ENCODE peak calls at places on chromosomes 5 and 9, in seven cellular contexts. One of them, this sample, is unnamed. For H3K4me1, the result is how much of the 10 kb centered on the place peaks cover.

GRCh38 chr9:82105729-82106128 is 117.2 kb downstream of the SPATA31D1 start:
- DNase-seq in neuronal stem cell: no peak
- DNase-seq in H9: no peak
- DNase-seq in IMR-90: no peak
- DNase-seq in mesenchymal stem cell: no peak
- DNase-seq in mesendoderm: peak
- DNase-seq in H1: no peak
- DNase-seq in this sample: no peak

GRCh38 chr5:21649969-21650368 is 1203.2 kb downstream of the CDH12 start:
- DNase-seq in mesendoderm: no peak
- DNase-seq in H9: no peak
- DNase-seq in mesenchymal stem cell: no peak
- DNase-seq in IMR-90: no peak
- DNase-seq in neuronal stem cell: no peak
- DNase-seq in H1: no peak
- DNase-seq in this sample: no peak

GRCh38 chr9:126471084-126471611 is 142.6 kb upstream of the LMX1B start:
- DNase-seq in H1: no peak
- DNase-seq in mesendoderm: no peak
- DNase-seq in mesenchymal stem cell: peak
- DNase-seq in IMR-90: peak
- DNase-seq in neuronal stem cell: no peak
- DNase-seq in H9: no peak
- DNase-seq in this sample: peak

GRCh38 chr5:75886706-75887105 is 169.5 kb upstream of the POC5 start:
- DNase-seq in mesenchymal stem cell: peak
- DNase-seq in mesendoderm: no peak
- DNase-seq in H1: no peak
- DNase-seq in H9: no peak
- DNase-seq in neuronal stem cell: no peak
- DNase-seq in IMR-90: no peak
- DNase-seq in this sample: peak

GRCh38 chr9:79929285-79929684 is 357.5 kb downstream of the TLE4 start:
- DNase-seq in IMR-90: no peak
- DNase-seq in mesendoderm: no peak
- DNase-seq in H9: no peak
- DNase-seq in H1: no peak
- DNase-seq in mesenchymal stem cell: no peak
- DNase-seq in neuronal stem cell: no peak
- DNase-seq in this sample: peak

GRCh38 chr9:76255781-76256455 is 138.3 kb downstream of the RFK start:
- DNase-seq in H1: no peak
- DNase-seq in H9: no peak
- DNase-seq in neuronal stem cell: no peak
- DNase-seq in IMR-90: peak
- DNase-seq in mesenchymal stem cell: peak
- DNase-seq in mesendoderm: no peak
- DNase-seq in this sample: peak

GRCh38 chr5:9903806-9904205 is 273.7 kb upstream of the TAS2R1 start:
- DNase-seq in H9: no peak
- DNase-seq in mesenchymal stem cell: peak
- DNase-seq in H1: no peak
- DNase-seq in neuronal stem cell: no peak
- DNase-seq in mesendoderm: no peak
- DNase-seq in IMR-90: peak
- DNase-seq in this sample: no peak

GRCh38 chr5:173923236-173924104 is 35.3 kb downstream of the CPEB4 start:
- DNase-seq in neuronal stem cell: no peak
- DNase-seq in mesendoderm: no peak
- DNase-seq in IMR-90: peak
- DNase-seq in H1: no peak
- DNase-seq in mesenchymal stem cell: peak
- DNase-seq in H9: no peak
- DNase-seq in this sample: no peak

GRCh38 chr9:72477862-72478564 is 43.4 kb upstream of the TMC1 start:
- DNase-seq in IMR-90: peak
- DNase-seq in mesenchymal stem cell: peak
- DNase-seq in H9: no peak
- DNase-seq in mesendoderm: peak
- DNase-seq in H1: no peak
- DNase-seq in neuronal stem cell: no peak
- DNase-seq in this sample: peak

GRCh38 chr9:123807241-123807640 is 122.7 kb downstream of the DENND1A start:
- DNase-seq in mesendoderm: no peak
- DNase-seq in IMR-90: no peak
- DNase-seq in mesenchymal stem cell: no peak
- DNase-seq in neuronal stem cell: no peak
- DNase-seq in H1: no peak
- DNase-seq in H9: no peak
- DNase-seq in this sample: no peak

GRCh38 chr9:137007060-137007815 is 10.9 kb upstream of the CLIC3 start:
- DNase-seq in neuronal stem cell: no peak
- DNase-seq in H9: no peak
- DNase-seq in IMR-90: peak
- DNase-seq in mesenchymal stem cell: peak
- DNase-seq in H1: no peak
- DNase-seq in mesendoderm: no peak
- DNase-seq in this sample: no peak

GRCh38 chr5:41776435-41776834 is 93.8 kb downstream of the OXCT1 start:
- DNase-seq in H1: no peak
- DNase-seq in mesenchymal stem cell: no peak
- DNase-seq in mesendoderm: no peak
- DNase-seq in H9: no peak
- DNase-seq in neuronal stem cell: no peak
- DNase-seq in IMR-90: peak
- DNase-seq in this sample: no peak

GRCh38 chr5:40383719-40384651 is 295.7 kb upstream of the PTGER4 start:
- DNase-seq in neuronal stem cell: no peak
- DNase-seq in H9: no peak
- DNase-seq in mesendoderm: peak
- DNase-seq in H1: no peak
- DNase-seq in IMR-90: peak
- DNase-seq in mesenchymal stem cell: peak
- DNase-seq in this sample: peak

GRCh38 chr5:68134033-68134668 is 81.4 kb upstream of the PIK3R1 start:
- DNase-seq in neuronal stem cell: no peak
- DNase-seq in mesenchymal stem cell: no peak
- DNase-seq in IMR-90: peak
- DNase-seq in H1: peak
- DNase-seq in mesendoderm: peak
- DNase-seq in H9: peak
- DNase-seq in this sample: no peak

GRCh38 chr9:98037362-98037761 is 19.2 kb upstream of the NANS start:
- DNase-seq in mesendoderm: no peak
- DNase-seq in mesenchymal stem cell: no peak
- DNase-seq in IMR-90: peak
- DNase-seq in H9: no peak
- DNase-seq in H1: no peak
- DNase-seq in neuronal stem cell: no peak
- DNase-seq in this sample: no peak

GRCh38 chr9:131639771-131640437 is 94.6 kb downstream of the PRRT1B start:
- DNase-seq in H1: no peak
- DNase-seq in IMR-90: no peak
- DNase-seq in mesenchymal stem cell: no peak
- DNase-seq in neuronal stem cell: no peak
- DNase-seq in mesendoderm: no peak
- DNase-seq in H9: no peak
- DNase-seq in this sample: no peak

GRCh38 chr5:107563957-107564544 is 106.7 kb downstream of the EFNA5 start:
- DNase-seq in neuronal stem cell: no peak
- DNase-seq in mesenchymal stem cell: no peak
- DNase-seq in mesendoderm: peak
- DNase-seq in H9: no peak
- DNase-seq in H1: no peak
- DNase-seq in IMR-90: no peak
- DNase-seq in this sample: no peak

GRCh38 chr9:42852133-42852532 is 668.7 kb downstream of the SPATA31A6 start:
- DNase-seq in mesendoderm: peak
- DNase-seq in IMR-90: no peak
- DNase-seq in H9: peak
- DNase-seq in mesenchymal stem cell: peak
- DNase-seq in H1: peak
- DNase-seq in neuronal stem cell: peak
- DNase-seq in this sample: peak

GRCh38 chr5:172412724-172413260 is 41.5 kb downstream of the SH3PXD2B start:
- DNase-seq in H9: no peak
- DNase-seq in mesendoderm: no peak
- DNase-seq in IMR-90: peak
- DNase-seq in H1: no peak
- DNase-seq in neuronal stem cell: no peak
- DNase-seq in mesenchymal stem cell: peak
- DNase-seq in this sample: peak

GRCh38 chr5:176636426-176636825 is 6.0 kb downstream of the EIF4E1B start:
- DNase-seq in H1: no peak
- DNase-seq in mesendoderm: no peak
- DNase-seq in H9: no peak
- DNase-seq in mesenchymal stem cell: no peak
- DNase-seq in neuronal stem cell: no peak
- DNase-seq in IMR-90: no peak
- DNase-seq in this sample: no peak

GRCh38 chr5:73719616-73720015 is 93.6 kb downstream of the ARHGEF28 start:
- DNase-seq in H9: no peak
- DNase-seq in mesenchymal stem cell: no peak
- DNase-seq in IMR-90: no peak
- DNase-seq in mesendoderm: no peak
- DNase-seq in neuronal stem cell: no peak
- DNase-seq in H1: no peak
- DNase-seq in this sample: peak

GRCh38 chr9:91186311-91187101 is 175.2 kb downstream of the AUH start:
- DNase-seq in neuronal stem cell: no peak
- DNase-seq in IMR-90: peak
- DNase-seq in mesendoderm: no peak
- DNase-seq in mesenchymal stem cell: no peak
- DNase-seq in H9: no peak
- DNase-seq in H1: peak
- DNase-seq in this sample: no peak

GRCh38 chr5:67581203-67581602 is 384.6 kb upstream of the CD180 start:
- DNase-seq in neuronal stem cell: no peak
- DNase-seq in mesendoderm: no peak
- DNase-seq in H1: no peak
- DNase-seq in mesenchymal stem cell: no peak
- DNase-seq in H9: no peak
- DNase-seq in IMR-90: no peak
- DNase-seq in this sample: no peak

GRCh38 chr5:150500328-150500841 is 7.5 kb upstream of the NDST1 start:
- DNase-seq in H9: no peak
- DNase-seq in neuronal stem cell: no peak
- DNase-seq in mesenchymal stem cell: no peak
- DNase-seq in mesendoderm: no peak
- DNase-seq in IMR-90: no peak
- DNase-seq in H1: no peak
- DNase-seq in this sample: no peak

GRCh38 chr9:34684145-34684544 is 6.9 kb downstream of the CCL19 start:
- DNase-seq in H1: no peak
- DNase-seq in IMR-90: no peak
- DNase-seq in neuronal stem cell: no peak
- DNase-seq in mesendoderm: no peak
- DNase-seq in mesenchymal stem cell: no peak
- DNase-seq in H9: no peak
- DNase-seq in this sample: no peak

GRCh38 chr9:116313638-116314037 is 160.0 kb downstream of the PAPPA start:
- DNase-seq in IMR-90: no peak
- DNase-seq in mesendoderm: no peak
- DNase-seq in H1: no peak
- DNase-seq in H9: no peak
- DNase-seq in neuronal stem cell: no peak
- DNase-seq in mesenchymal stem cell: no peak
- DNase-seq in this sample: no peak
- H2BK120ac ChIP-seq in IMR-90: no peak
- H2BK120ac ChIP-seq in mesendoderm: no peak
- H2BK120ac ChIP-seq in H1: no peak
- H2BK120ac ChIP-seq in H9: no peak
- H2BK120ac ChIP-seq in neuronal stem cell: no peak
- H2BK120ac ChIP-seq in mesenchymal stem cell: no peak
- H2BK120ac ChIP-seq in this sample: no peak

GRCh38 chr9:134401391-134401790 is 75.1 kb downstream of the RXRA start:
- DNase-seq in IMR-90: no peak
- DNase-seq in H1: no peak
- DNase-seq in mesendoderm: no peak
- DNase-seq in neuronal stem cell: no peak
- DNase-seq in mesenchymal stem cell: no peak
- DNase-seq in H9: no peak
- DNase-seq in this sample: no peak

GRCh38 chr9:134403292-134403681 is 77.0 kb downstream of the RXRA start:
- DNase-seq in mesenchymal stem cell: no peak
- DNase-seq in neuronal stem cell: no peak
- DNase-seq in H1: no peak
- DNase-seq in H9: no peak
- DNase-seq in mesendoderm: no peak
- DNase-seq in IMR-90: no peak
- DNase-seq in this sample: no peak

GRCh38 chr9:134400283-134400682 is 74.0 kb downstream of the RXRA start:
- DNase-seq in IMR-90: no peak
- DNase-seq in mesenchymal stem cell: no peak
- DNase-seq in mesendoderm: no peak
- DNase-seq in H1: no peak
- DNase-seq in neuronal stem cell: no peak
- DNase-seq in H9: no peak
- DNase-seq in this sample: no peak

GRCh38 chr9:134403682-134404301 is 77.5 kb downstream of the RXRA start:
- DNase-seq in H1: no peak
- DNase-seq in neuronal stem cell: no peak
- DNase-seq in mesenchymal stem cell: peak
- DNase-seq in IMR-90: peak
- DNase-seq in H9: no peak
- DNase-seq in mesendoderm: no peak
- DNase-seq in this sample: no peak

GRCh38 chr9:134402182-134402581 is 75.9 kb downstream of the RXRA start:
- DNase-seq in IMR-90: no peak
- DNase-seq in neuronal stem cell: no peak
- DNase-seq in mesendoderm: no peak
- DNase-seq in H9: no peak
- DNase-seq in mesenchymal stem cell: no peak
- DNase-seq in H1: no peak
- DNase-seq in this sample: no peak
- H3K4me1 ChIP-seq in IMR-90: under half
- H3K4me1 ChIP-seq in neuronal stem cell: under half
- H3K4me1 ChIP-seq in mesendoderm: under half
- H3K4me1 ChIP-seq in H9: under half
- H3K4me1 ChIP-seq in mesenchymal stem cell: half or more
- H3K4me1 ChIP-seq in H1: under half
- H3K4me1 ChIP-seq in this sample: under half

GRCh38 chr9:4504250-4504649 is 14.0 kb downstream of the SLC1A1 start:
- DNase-seq in IMR-90: no peak
- DNase-seq in H9: no peak
- DNase-seq in H1: no peak
- DNase-seq in neuronal stem cell: no peak
- DNase-seq in mesendoderm: no peak
- DNase-seq in mesenchymal stem cell: no peak
- DNase-seq in this sample: no peak
- H4K8ac ChIP-seq in IMR-90: no peak
- H4K8ac ChIP-seq in H9: no peak
- H4K8ac ChIP-seq in H1: no peak
- H4K8ac ChIP-seq in neuronal stem cell: no peak
- H4K8ac ChIP-seq in mesendoderm: no peak
- H4K8ac ChIP-seq in mesenchymal stem cell: no peak
- H4K8ac ChIP-seq in this sample: no peak

DNA sequence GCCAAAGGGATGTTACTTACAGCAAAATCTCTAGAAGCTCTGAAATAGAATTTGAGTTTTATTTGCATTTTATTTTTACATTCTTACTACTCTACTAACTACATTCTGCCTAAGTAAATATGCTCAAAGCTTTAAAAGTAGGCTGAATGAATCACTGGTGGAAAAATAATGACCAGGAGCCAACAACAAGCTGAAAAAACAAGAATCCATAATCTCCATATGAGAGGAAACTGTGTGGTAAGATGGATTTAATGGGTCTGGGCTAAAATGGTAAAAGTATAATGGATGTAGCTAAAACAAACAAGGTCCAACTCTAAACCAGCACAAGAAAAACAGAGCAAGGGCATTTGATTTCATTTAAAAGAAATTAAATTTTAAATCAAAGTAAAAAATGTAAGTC is 525.8 kb upstream of the FTMT start:
- DNase-seq in mesendoderm: no peak
- DNase-seq in mesenchymal stem cell: no peak
- DNase-seq in H1: no peak
- DNase-seq in H9: no peak
- DNase-seq in neuronal stem cell: no peak
- DNase-seq in IMR-90: no peak
- DNase-seq in this sample: no peak
- H2BK120ac ChIP-seq in mesendoderm: no peak
- H2BK120ac ChIP-seq in mesenchymal stem cell: no peak
- H2BK120ac ChIP-seq in H1: no peak
- H2BK120ac ChIP-seq in H9: no peak
- H2BK120ac ChIP-seq in neuronal stem cell: no peak
- H2BK120ac ChIP-seq in IMR-90: no peak
- H2BK120ac ChIP-seq in this sample: no peak

This sample was measured in trophoblast cell.